ENCODE peak calls at places on chromosomes 7 and 10, in nine cellular contexts. One of them, this sample, is unnamed.

GRCh38 chr7:111168182-111168581 is 77.3 kb downstream of the LRRN3 start:
- DNase-seq in ELF-1: no peak
- DNase-seq in activated T-helper 1 cell treated with anti-CD3 and anti-CD28 coated beads, Interleukin-2, amount 50 U/mL, for 16 hours: no peak
- DNase-seq in HepG2: no peak
- DNase-seq in Caco-2: no peak
- DNase-seq in stimulated activated CD4-positive, alpha-beta T cell treated with anti-CD3 and anti-CD28 coated beads, Interleukin-15, amount 100 ng/mL, for 1 hour: no peak
- DNase-seq in adipocyte: no peak
- DNase-seq in Ammon's horn: no peak
- DNase-seq in GM12865: no peak
- DNase-seq in this sample: no peak

GRCh38 chr7:159281573-159281972 is 136.9 kb upstream of the VIPR2 start:
- DNase-seq in ELF-1: no peak
- DNase-seq in activated T-helper 1 cell treated with anti-CD3 and anti-CD28 coated beads, Interleukin-2, amount 50 U/mL, for 16 hours: no peak
- DNase-seq in HepG2: no peak
- DNase-seq in Caco-2: no peak
- DNase-seq in stimulated activated CD4-positive, alpha-beta T cell treated with anti-CD3 and anti-CD28 coated beads, Interleukin-15, amount 100 ng/mL, for 1 hour: no peak
- DNase-seq in adipocyte: no peak
- DNase-seq in Ammon's horn: no peak
- DNase-seq in GM12865: no peak
- DNase-seq in this sample: no peak

GRCh38 chr7:132336797-132337196 is 239.5 kb downstream of the PLXNA4 start:
- DNase-seq in ELF-1: no peak
- DNase-seq in activated T-helper 1 cell treated with anti-CD3 and anti-CD28 coated beads, Interleukin-2, amount 50 U/mL, for 16 hours: no peak
- DNase-seq in HepG2: no peak
- DNase-seq in Caco-2: no peak
- DNase-seq in stimulated activated CD4-positive, alpha-beta T cell treated with anti-CD3 and anti-CD28 coated beads, Interleukin-15, amount 100 ng/mL, for 1 hour: no peak
- DNase-seq in adipocyte: no peak
- DNase-seq in Ammon's horn: no peak
- DNase-seq in GM12865: no peak
- DNase-seq in this sample: no peak

GRCh38 chr7:11737723-11738122 is 94.3 kb downstream of the THSD7A start:
- DNase-seq in ELF-1: no peak
- DNase-seq in activated T-helper 1 cell treated with anti-CD3 and anti-CD28 coated beads, Interleukin-2, amount 50 U/mL, for 16 hours: no peak
- DNase-seq in HepG2: no peak
- DNase-seq in Caco-2: no peak
- DNase-seq in stimulated activated CD4-positive, alpha-beta T cell treated with anti-CD3 and anti-CD28 coated beads, Interleukin-15, amount 100 ng/mL, for 1 hour: no peak
- DNase-seq in adipocyte: peak
- DNase-seq in Ammon's horn: no peak
- DNase-seq in GM12865: no peak
- DNase-seq in this sample: no peak

GRCh38 chr7:102122026-102122425 is 164.6 kb upstream of the SH2B2 start:
- DNase-seq in ELF-1: no peak
- DNase-seq in activated T-helper 1 cell treated with anti-CD3 and anti-CD28 coated beads, Interleukin-2, amount 50 U/mL, for 16 hours: no peak
- DNase-seq in HepG2: no peak
- DNase-seq in Caco-2: no peak
- DNase-seq in stimulated activated CD4-positive, alpha-beta T cell treated with anti-CD3 and anti-CD28 coated beads, Interleukin-15, amount 100 ng/mL, for 1 hour: no peak
- DNase-seq in adipocyte: peak
- DNase-seq in Ammon's horn: no peak
- DNase-seq in GM12865: peak
- DNase-seq in this sample: no peak

GRCh38 chr10:126407831-126408230 is 19.6 kb upstream of the ADAM12 start:
- DNase-seq in ELF-1: no peak
- DNase-seq in activated T-helper 1 cell treated with anti-CD3 and anti-CD28 coated beads, Interleukin-2, amount 50 U/mL, for 16 hours: no peak
- DNase-seq in HepG2: no peak
- DNase-seq in Caco-2: no peak
- DNase-seq in stimulated activated CD4-positive, alpha-beta T cell treated with anti-CD3 and anti-CD28 coated beads, Interleukin-15, amount 100 ng/mL, for 1 hour: no peak
- DNase-seq in adipocyte: peak
- DNase-seq in Ammon's horn: no peak
- DNase-seq in GM12865: no peak
- DNase-seq in this sample: peak

GRCh38 chr7:133401225-133401624 is 148.3 kb downstream of the EXOC4 start:
- DNase-seq in ELF-1: no peak
- DNase-seq in activated T-helper 1 cell treated with anti-CD3 and anti-CD28 coated beads, Interleukin-2, amount 50 U/mL, for 16 hours: no peak
- DNase-seq in HepG2: no peak
- DNase-seq in Caco-2: no peak
- DNase-seq in stimulated activated CD4-positive, alpha-beta T cell treated with anti-CD3 and anti-CD28 coated beads, Interleukin-15, amount 100 ng/mL, for 1 hour: no peak
- DNase-seq in adipocyte: peak
- DNase-seq in Ammon's horn: no peak
- DNase-seq in GM12865: no peak
- DNase-seq in this sample: no peak

GRCh38 chr7:98075801-98076200 is 30.9 kb upstream of the LMTK2 start:
- DNase-seq in ELF-1: no peak
- DNase-seq in activated T-helper 1 cell treated with anti-CD3 and anti-CD28 coated beads, Interleukin-2, amount 50 U/mL, for 16 hours: no peak
- DNase-seq in HepG2: no peak
- DNase-seq in Caco-2: no peak
- DNase-seq in stimulated activated CD4-positive, alpha-beta T cell treated with anti-CD3 and anti-CD28 coated beads, Interleukin-15, amount 100 ng/mL, for 1 hour: no peak
- DNase-seq in adipocyte: no peak
- DNase-seq in Ammon's horn: no peak
- DNase-seq in GM12865: no peak
- DNase-seq in this sample: no peak

GRCh38 chr7:100071018-100071723 is 10.4 kb downstream of the ZNF3 start:
- DNase-seq in ELF-1: no peak
- DNase-seq in activated T-helper 1 cell treated with anti-CD3 and anti-CD28 coated beads, Interleukin-2, amount 50 U/mL, for 16 hours: no peak
- DNase-seq in HepG2: no peak
- DNase-seq in Caco-2: no peak
- DNase-seq in stimulated activated CD4-positive, alpha-beta T cell treated with anti-CD3 and anti-CD28 coated beads, Interleukin-15, amount 100 ng/mL, for 1 hour: no peak
- DNase-seq in adipocyte: no peak
- DNase-seq in Ammon's horn: no peak
- DNase-seq in GM12865: no peak
- DNase-seq in this sample: no peak

GRCh38 chr10:75472685-75473084 is 41.3 kb downstream of the LRMDA start:
- DNase-seq in ELF-1: no peak
- DNase-seq in activated T-helper 1 cell treated with anti-CD3 and anti-CD28 coated beads, Interleukin-2, amount 50 U/mL, for 16 hours: no peak
- DNase-seq in HepG2: no peak
- DNase-seq in Caco-2: no peak
- DNase-seq in stimulated activated CD4-positive, alpha-beta T cell treated with anti-CD3 and anti-CD28 coated beads, Interleukin-15, amount 100 ng/mL, for 1 hour: no peak
- DNase-seq in adipocyte: no peak
- DNase-seq in Ammon's horn: no peak
- DNase-seq in GM12865: no peak
- DNase-seq in this sample: no peak

GRCh38 chr10:28880551-28880950 is 203.2 kb downstream of the BAMBI start:
- DNase-seq in ELF-1: no peak
- DNase-seq in activated T-helper 1 cell treated with anti-CD3 and anti-CD28 coated beads, Interleukin-2, amount 50 U/mL, for 16 hours: no peak
- DNase-seq in HepG2: no peak
- DNase-seq in Caco-2: no peak
- DNase-seq in stimulated activated CD4-positive, alpha-beta T cell treated with anti-CD3 and anti-CD28 coated beads, Interleukin-15, amount 100 ng/mL, for 1 hour: no peak
- DNase-seq in adipocyte: no peak
- DNase-seq in Ammon's horn: no peak
- DNase-seq in GM12865: no peak
- DNase-seq in this sample: no peak

GRCh38 chr10:11913184-11913641 is 90.1 kb downstream of the PROSER2 start:
- DNase-seq in ELF-1: peak
- DNase-seq in activated T-helper 1 cell treated with anti-CD3 and anti-CD28 coated beads, Interleukin-2, amount 50 U/mL, for 16 hours: no peak
- DNase-seq in HepG2: no peak
- DNase-seq in Caco-2: peak
- DNase-seq in stimulated activated CD4-positive, alpha-beta T cell treated with anti-CD3 and anti-CD28 coated beads, Interleukin-15, amount 100 ng/mL, for 1 hour: no peak
- DNase-seq in adipocyte: no peak
- DNase-seq in Ammon's horn: no peak
- DNase-seq in GM12865: no peak
- DNase-seq in this sample: peak

GRCh38 chr10:42962120-42962901 is 114.6 kb upstream of the RET start:
- DNase-seq in ELF-1: no peak
- DNase-seq in activated T-helper 1 cell treated with anti-CD3 and anti-CD28 coated beads, Interleukin-2, amount 50 U/mL, for 16 hours: peak
- DNase-seq in HepG2: no peak
- DNase-seq in Caco-2: peak
- DNase-seq in stimulated activated CD4-positive, alpha-beta T cell treated with anti-CD3 and anti-CD28 coated beads, Interleukin-15, amount 100 ng/mL, for 1 hour: no peak
- DNase-seq in adipocyte: no peak
- DNase-seq in Ammon's horn: no peak
- DNase-seq in GM12865: no peak
- DNase-seq in this sample: no peak

GRCh38 chr10:60236869-60237524 is 152.7 kb downstream of the ANK3 start:
- DNase-seq in ELF-1: no peak
- DNase-seq in activated T-helper 1 cell treated with anti-CD3 and anti-CD28 coated beads, Interleukin-2, amount 50 U/mL, for 16 hours: no peak
- DNase-seq in HepG2: no peak
- DNase-seq in Caco-2: no peak
- DNase-seq in stimulated activated CD4-positive, alpha-beta T cell treated with anti-CD3 and anti-CD28 coated beads, Interleukin-15, amount 100 ng/mL, for 1 hour: no peak
- DNase-seq in adipocyte: peak
- DNase-seq in Ammon's horn: peak
- DNase-seq in GM12865: peak
- DNase-seq in this sample: no peak

GRCh38 chr7:98222533-98223195 is 11.4 kb downstream of the BHLHA15 start:
- DNase-seq in ELF-1: no peak
- DNase-seq in activated T-helper 1 cell treated with anti-CD3 and anti-CD28 coated beads, Interleukin-2, amount 50 U/mL, for 16 hours: no peak
- DNase-seq in HepG2: no peak
- DNase-seq in Caco-2: no peak
- DNase-seq in stimulated activated CD4-positive, alpha-beta T cell treated with anti-CD3 and anti-CD28 coated beads, Interleukin-15, amount 100 ng/mL, for 1 hour: no peak
- DNase-seq in adipocyte: no peak
- DNase-seq in Ammon's horn: no peak
- DNase-seq in GM12865: no peak
- DNase-seq in this sample: no peak

GRCh38 chr10:6055929-6056328 is 6.2 kb downstream of the IL2RA start:
- DNase-seq in ELF-1: no peak
- DNase-seq in activated T-helper 1 cell treated with anti-CD3 and anti-CD28 coated beads, Interleukin-2, amount 50 U/mL, for 16 hours: no peak
- DNase-seq in HepG2: no peak
- DNase-seq in Caco-2: no peak
- DNase-seq in stimulated activated CD4-positive, alpha-beta T cell treated with anti-CD3 and anti-CD28 coated beads, Interleukin-15, amount 100 ng/mL, for 1 hour: no peak
- DNase-seq in adipocyte: no peak
- DNase-seq in Ammon's horn: no peak
- DNase-seq in GM12865: no peak
- DNase-seq in this sample: no peak

GRCh38 chr10:61975107-61975932 is 73.8 kb downstream of the ARID5B start:
- DNase-seq in ELF-1: peak
- DNase-seq in activated T-helper 1 cell treated with anti-CD3 and anti-CD28 coated beads, Interleukin-2, amount 50 U/mL, for 16 hours: no peak
- DNase-seq in HepG2: no peak
- DNase-seq in Caco-2: no peak
- DNase-seq in stimulated activated CD4-positive, alpha-beta T cell treated with anti-CD3 and anti-CD28 coated beads, Interleukin-15, amount 100 ng/mL, for 1 hour: no peak
- DNase-seq in adipocyte: peak
- DNase-seq in Ammon's horn: peak
- DNase-seq in GM12865: peak
- DNase-seq in this sample: no peak

This sample was measured in neural progenitor cell.